ENCODE peak calls at places on chromosome 10, in seven cellular contexts. G is GM23248, B is PC-3, U is left lung, R is iPS DF 6.9, E is OCI-LY7, Z is WERI-Rb-1. W is an unnamed sample.

GRCh38 chr10:102452672-102453340 is 1.5 kb upstream of the C10orf95 start:
- DNase-seq in G (peak; percentile 88), B (peak; percentile 51), U (peak; percentile 72), R (no peak), E (no peak), Z (peak; percentile 34), W (peak; percentile 72)

GRCh38 chr10:79244841-79245504 is 102.3 kb upstream of the PPIF start:
- DNase-seq in G (peak; percentile 52), B (no peak), U (no peak), R (no peak), E (peak; percentile 86), Z (no peak), W (peak; percentile 27)

GRCh38 chr10:11337516-11337915 is 273.9 kb downstream of the USP6NL start:
- DNase-seq in G (no peak), B (no peak), U (no peak), R (no peak), E (no peak), Z (no peak), W (no peak)

GRCh38 chr10:60955321-60955720 is 11.3 kb upstream of the RHOBTB1 start:
- DNase-seq in G (no peak), B (no peak), U (no peak), R (no peak), E (no peak), Z (no peak), W (no peak)

GRCh38 chr10:2083591-2083990 is 346.3 kb upstream of the ADARB2 start:
- DNase-seq in G (no peak), B (no peak), U (no peak), R (no peak), E (no peak), Z (no peak), W (no peak)

GRCh38 chr10:15627617-15628196 is 92.0 kb downstream of the ITGA8 start:
- DNase-seq in G (peak; percentile 5), B (no peak), U (no peak), R (no peak), E (no peak), Z (no peak), W (peak; percentile 47)

GRCh38 chr10:92747600-92747999 is 57.8 kb downstream of the HHEX start:
- DNase-seq in G (no peak), B (no peak), U (peak; percentile 47), R (no peak), E (no peak), Z (no peak), W (no peak)

GRCh38 chr10:12130237-12130872 is 878 bp downstream of the SEC61A2 start:
- DNase-seq in G (peak; percentile 87), B (peak; percentile 49), U (no peak), R (peak; percentile 35), E (peak; percentile 86), Z (peak; percentile 19), W (peak; percentile 56)

GRCh38 chr10:24254180-24254579 is 45.2 kb downstream of the KIAA1217 start:
- DNase-seq in G (peak; percentile 75), B (peak; percentile 54), U (no peak), R (no peak), E (no peak), Z (no peak), W (peak; percentile 64)

GRCh38 chr10:91349381-91349780 is 60.8 kb upstream of the HECTD2 start:
- DNase-seq in G (peak; percentile 93), B (no peak), U (peak; percentile 41), R (no peak), E (no peak), Z (no peak), W (peak; percentile 78)

GRCh38 chr10:104209575-104210198 is 22.5 kb downstream of the CFAP43 start:
- DNase-seq in G (peak; percentile 70), B (peak; percentile 55), U (no peak), R (no peak), E (peak; percentile 31), Z (peak; percentile 43), W (peak; percentile 19)

GRCh38 chr10:1516492-1517224 is 220.7 kb downstream of the ADARB2 start:
- DNase-seq in G (no peak), B (no peak), U (no peak), R (no peak), E (no peak), Z (no peak), W (no peak)

GRCh38 chr10:48604408-48605263 is at the start of gene ARHGAP22:
- DNase-seq in G (peak; percentile 86), B (peak; percentile 63), U (peak; percentile 65), R (no peak), E (no peak), Z (peak; percentile 62), W (peak; percentile 76)

GRCh38 chr10:85524001-85524400 is 842.6 kb downstream of the GRID1 start:
- DNase-seq in G (no peak), B (no peak), U (no peak), R (no peak), E (no peak), Z (no peak), W (no peak)

GRCh38 chr10:33150904-33151303 is 183.6 kb downstream of the NRP1 start:
- DNase-seq in G (no peak), B (peak; percentile 92), U (no peak), R (no peak), E (peak; percentile 69), Z (no peak), W (no peak)

GRCh38 chr10:86205086-86205760 is 161.4 kb downstream of the GRID1 start:
- DNase-seq in G (no peak), B (no peak), U (no peak), R (no peak), E (no peak), Z (no peak), W (no peak)

GRCh38 chr10:93211989-93212388 is 138.3 kb downstream of the CYP26A1 start:
- DNase-seq in G (no peak), B (no peak), U (no peak), R (no peak), E (no peak), Z (no peak), W (no peak)

GRCh38 chr10:3873728-3874461 is 88.9 kb upstream of the KLF6 start:
- DNase-seq in G (peak; percentile 80), B (no peak), U (no peak), R (no peak), E (peak; percentile 89), Z (no peak), W (no peak)

GRCh38 chr10:127308031-127308430 is 111.6 kb upstream of the INSYN2A start:
- DNase-seq in G (no peak), B (no peak), U (no peak), R (no peak), E (no peak), Z (no peak), W (no peak)

GRCh38 chr10:121531076-121531829 is 67.0 kb downstream of the FGFR2 start:
- DNase-seq in G (no peak), B (no peak), U (no peak), R (no peak), E (no peak), Z (no peak), W (no peak)

GRCh38 chr10:69911571-69912528 is 110.1 kb downstream of the COL13A1 start:
- DNase-seq in G (no peak), B (no peak), U (no peak), R (no peak), E (no peak), Z (peak; percentile 36), W (peak; percentile 71)

GRCh38 chr10:44293306-44293778 is 91.6 kb downstream of the CXCL12 start:
- DNase-seq in G (no peak), B (no peak), U (no peak), R (no peak), E (no peak), Z (no peak), W (no peak)

GRCh38 chr10:93716771-93717170 is 14.4 kb upstream of the FRA10AC1 start:
- DNase-seq in G (no peak), B (no peak), U (no peak), R (no peak), E (no peak), Z (no peak), W (no peak)

GRCh38 chr10:68212721-68213352 is 19.1 kb downstream of the ATOH7 start:
- DNase-seq in G (peak; percentile 61), B (peak; percentile 80), U (no peak), R (no peak), E (peak; percentile 67), Z (no peak), W (no peak)

GRCh38 chr10:71077796-71078453 is 134.4 kb upstream of the UNC5B start:
- DNase-seq in G (no peak), B (no peak), U (no peak), R (no peak), E (no peak), Z (peak; percentile 4), W (no peak)

GRCh38 chr10:124738441-124738840 is 5.7 kb downstream of the FAM53B start:
- DNase-seq in G (no peak), B (no peak), U (no peak), R (no peak), E (no peak), Z (no peak), W (no peak)
- H3K4me3 ChIP-seq in G (no peak overlapping the region), B (no peak overlapping the region), U (no peak overlapping the region), R (no peak overlapping the region), E (peak overlapping the region; percentile 95), Z (no peak overlapping the region), W (no peak overlapping the region)

GRCh38 chr10:13587367-13587766 is 602 bp downstream of the PRPF18 start:
- DNase-seq in G (peak; percentile 38), B (no peak), U (no peak), R (no peak), E (peak; percentile 5), Z (no peak), W (peak; percentile 4)
- H3K9me3 ChIP-seq in G (no peaks in the 10 kb centered on the region), B (no peaks in the 10 kb centered on the region), U (no peaks in the 10 kb centered on the region), R (no peaks in the 10 kb centered on the region), E (no peaks in the 10 kb centered on the region), Z (no peaks in the 10 kb centered on the region), W (no peaks in the 10 kb centered on the region)

GRCh38 chr10:132540456-132540855 is 2.9 kb downstream of the INPP5A start:
- DNase-seq in G (peak; percentile 62), B (peak; percentile 36), U (peak; percentile 33), R (no peak), E (no peak), Z (no peak), W (no peak)

GRCh38 chr10:132541601-132542011 is 4.0 kb downstream of the INPP5A start:
- DNase-seq in G (peak; percentile 35), B (no peak), U (peak; percentile 19), R (no peak), E (no peak), Z (peak; percentile 47), W (no peak)

GRCh38 chr10:132542086-132542775 is 4.6 kb downstream of the INPP5A start:
- DNase-seq in G (no peak), B (no peak), U (peak; percentile 36), R (no peak), E (no peak), Z (no peak), W (no peak)

GRCh38 chr10:132539894-132540293 is 2.3 kb downstream of the INPP5A start:
- DNase-seq in G (peak; percentile 88), B (peak; percentile 60), U (peak; percentile 11), R (no peak), E (no peak), Z (no peak), W (no peak)

GRCh38 chr10:132541129-132541528 is 3.5 kb downstream of the INPP5A start:
- DNase-seq in G (no peak), B (no peak), U (peak; percentile 19), R (no peak), E (no peak), Z (no peak), W (no peak)
- H3K4me3 ChIP-seq in G (no peak overlapping the region), B (peak overlapping the region; percentile 83), U (no peak overlapping the region), R (no peak overlapping the region), E (no peak overlapping the region), Z (no peak overlapping the region), W (no peak overlapping the region)

DNA sequence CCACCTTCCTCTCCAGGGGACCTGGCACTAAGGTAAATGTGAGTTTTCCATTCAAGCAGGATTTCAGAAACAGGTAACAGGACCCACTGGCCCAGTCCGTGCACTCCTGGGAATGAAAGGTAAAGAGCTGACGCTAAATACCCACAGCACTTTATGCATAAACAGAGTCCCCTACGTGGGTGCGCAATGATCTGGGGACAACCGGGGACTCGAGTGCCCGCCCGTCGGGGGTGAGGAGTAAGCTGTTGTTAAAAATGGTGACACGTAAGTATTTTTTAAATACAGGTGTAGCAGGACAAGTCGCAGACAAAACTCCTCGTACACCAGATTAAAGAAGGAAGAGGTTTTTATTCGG is 47.2 kb upstream of the PPP2R2D start:
- DNase-seq in G (no peak), B (no peak), U (no peak), R (no peak), E (no peak), Z (no peak), W (no peak)
- H3K9me3 ChIP-seq in G (no peaks in the 10 kb centered on the region), B (no peaks in the 10 kb centered on the region), U (no peaks in the 10 kb centered on the region), R (peaks cover 3% of the 10 kb centered on the region), E (no peaks in the 10 kb centered on the region), Z (no peaks in the 10 kb centered on the region), W (no peaks in the 10 kb centered on the region)

W was measured in MG63.